ENCODE peak calls at places on chromosomes 7 and 10, in seven cellular contexts. K, J, L, G, N, U and C are unnamed samples.
A peak's percentile ranks its signal among the peaks of the same experiment; 100 is the strongest.

GRCh38 chr7:53458636-53459035 is 423.2 kb downstream of the POM121L12 start:
- DNase-seq in N (no peak), K (no peak), J (no peak), G (no peak), L (no peak), U (no peak), C (no peak)

GRCh38 chr10:24872049-24872789 is 80.2 kb downstream of the PRTFDC1 start:
- DNase-seq in K (peak; percentile 24), U (no peak), G (no peak), L (no peak), N (no peak), J (no peak), C (no peak)

GRCh38 chr7:585229-585711 is 65.6 kb upstream of the PDGFA start:
- DNase-seq in G (no peak), U (no peak), N (no peak), L (no peak), K (peak; percentile 42), J (peak; percentile 38), C (no peak)

GRCh38 chr10:103859161-103860141 is 4.1 kb upstream of the SH3PXD2A start:
- DNase-seq in G (peak; percentile 69), K (peak; percentile 83), J (peak; percentile 15), L (no peak), N (peak; percentile 79), U (peak; percentile 44), C (peak; percentile 58)

GRCh38 chr7:2488272-2488645 is 12.1 kb upstream of the GRIFIN start:
- DNase-seq in N (no peak), J (no peak), K (peak; percentile 61), U (peak; percentile 68), G (no peak), L (no peak), C (no peak)

GRCh38 chr7:47314728-47315601 is 266.9 kb downstream of the TNS3 start:
- DNase-seq in K (peak; percentile 55), J (no peak), L (no peak), U (no peak), N (no peak), G (no peak), C (no peak)

GRCh38 chr10:113475381-113475807 is 77.5 kb upstream of the HABP2 start:
- DNase-seq in G (peak; percentile 57), U (no peak), L (no peak), K (peak; percentile 10), J (no peak), N (no peak), C (no peak)

GRCh38 chr10:27248215-27248614 is 7.6 kb upstream of the ACBD5 start:
- DNase-seq in J (no peak), K (no peak), G (no peak), U (no peak), N (no peak), L (no peak), C (no peak)

GRCh38 chr10:100872034-100872791 is 40.5 kb upstream of the SLF2 start:
- DNase-seq in K (peak; percentile 42), L (no peak), G (peak; percentile 62), U (no peak), N (peak; percentile 86), J (no peak), C (peak; percentile 66)

GRCh38 chr7:131076032-131076431 is 251.6 kb upstream of the MKLN1 start:
- DNase-seq in J (no peak), U (no peak), G (no peak), L (no peak), N (no peak), K (peak; percentile 55), C (no peak)

GRCh38 chr7:80918909-80919721 is at the start of gene SEMA3C:
- DNase-seq in N (peak; percentile 94), U (peak; percentile 83), G (peak; percentile 91), J (no peak), K (peak; percentile 97), L (peak; percentile 92), C (peak; percentile 92)

GRCh38 chr10:62186999-62187695 is 81.5 kb downstream of the RTKN2 start:
- DNase-seq in N (no peak), K (peak; percentile 63), J (no peak), G (no peak), U (no peak), L (no peak), C (no peak)

GRCh38 chr10:4136121-4136520 is 351.1 kb upstream of the KLF6 start:
- DNase-seq in G (no peak), L (no peak), K (no peak), J (peak; percentile 61), N (no peak), U (no peak), C (no peak)

DNA sequence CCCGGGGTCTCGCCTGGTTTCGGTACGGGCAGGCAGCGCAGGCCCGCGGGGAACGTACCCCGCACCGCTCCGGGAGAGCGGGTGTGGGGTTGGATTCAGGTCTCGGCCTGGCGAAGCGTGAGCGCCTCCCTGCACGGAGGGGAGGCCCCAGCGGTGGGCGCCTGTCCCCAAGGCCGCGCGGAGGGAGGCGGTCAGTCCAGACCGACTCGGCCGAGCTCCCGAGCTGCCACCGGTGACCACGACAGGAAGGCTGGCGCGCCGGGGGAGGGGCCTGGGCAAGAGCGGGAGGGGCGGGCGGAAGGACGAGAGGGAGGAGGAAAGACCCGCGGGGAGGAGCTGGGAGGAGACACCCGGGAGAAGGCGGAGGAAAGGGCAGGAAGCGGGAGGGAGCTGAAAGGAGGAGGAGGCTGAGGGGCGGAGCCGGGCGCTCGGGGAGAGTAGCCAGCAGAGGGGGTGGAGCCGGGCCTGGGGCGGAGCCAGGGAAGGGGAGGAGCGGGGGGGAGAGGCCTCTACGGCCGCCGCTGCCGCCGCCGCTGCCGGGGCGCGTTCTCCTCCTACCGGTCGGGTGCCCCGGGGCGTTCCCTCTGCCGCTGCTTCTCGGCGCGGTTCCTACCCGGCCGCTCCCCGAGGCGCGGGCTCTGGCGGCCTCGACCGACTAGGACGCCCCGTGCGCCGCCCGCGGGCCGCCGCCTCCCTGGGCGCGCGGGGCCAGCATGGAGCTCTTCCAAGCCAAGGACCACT is at the start of gene INPP5F:
- DNase-seq in N (peak; percentile 99), L (peak; percentile 100), U (peak; percentile 97), G (peak; percentile 100), J (peak; percentile 85), K (peak; percentile 98), C (peak; percentile 97)
- TF ChIP-seq CTCF in N (no peak), L (no peak), U (peak; percentile 41), G (peak; percentile 13), J (no peak), K (peak; percentile 1), C (no peak)

GRCh38 chr7:139560678-139561077 is 37.2 kb downstream of the CLEC2L start:
- DNase-seq in U (no peak), G (no peak), K (no peak), J (no peak), L (no peak), N (no peak), C (no peak)

GRCh38 chr7:139559364-139560105 is 36.0 kb downstream of the CLEC2L start:
- DNase-seq in K (no peak), U (no peak), G (no peak), N (no peak), J (no peak), L (no peak), C (no peak)

GRCh38 chr7:139562491-139562890 is 39.0 kb downstream of the CLEC2L start:
- DNase-seq in L (no peak), U (no peak), N (no peak), J (no peak), K (no peak), G (no peak), C (no peak)

GRCh38 chr7:139560199-139560598 is 36.7 kb downstream of the CLEC2L start:
- DNase-seq in K (no peak), L (no peak), N (no peak), J (no peak), U (no peak), G (no peak), C (no peak)

DNA sequence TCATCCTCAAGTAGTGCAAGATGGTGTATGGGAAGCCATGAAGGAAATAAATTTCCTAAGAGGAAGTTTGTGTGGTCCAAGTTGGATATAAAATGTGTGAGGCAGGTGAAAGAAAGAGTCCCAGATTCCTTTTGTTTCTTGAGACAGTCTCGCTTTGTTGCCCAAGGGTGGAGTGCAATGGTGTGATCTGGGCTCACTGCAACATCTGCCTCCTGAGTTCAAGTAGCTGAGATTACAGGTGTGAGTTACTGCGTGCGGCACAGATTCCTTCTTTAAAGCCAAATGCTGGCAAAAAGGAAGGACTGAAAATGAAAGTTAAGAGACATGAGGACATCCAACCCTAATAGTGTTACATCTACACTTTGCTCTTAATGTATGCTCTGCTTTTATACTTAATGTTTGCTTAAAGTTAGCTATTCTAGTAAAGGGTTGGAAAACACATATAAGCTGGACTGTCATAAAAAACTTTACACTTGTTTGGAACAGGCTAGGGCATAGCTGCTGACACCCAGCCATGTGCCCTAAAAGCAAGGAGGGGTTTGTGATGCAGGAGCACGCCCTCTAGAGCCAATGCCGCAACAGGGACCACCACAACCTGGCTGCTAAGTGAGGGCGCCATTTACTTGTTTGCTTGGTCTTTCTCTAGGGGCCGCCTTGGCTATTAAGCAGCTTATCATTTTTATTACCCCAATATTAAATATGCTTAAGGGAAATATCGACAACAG is 34.5 kb downstream of the CLEC2L start:
- DNase-seq in L (no peak), K (no peak), U (no peak), G (no peak), J (no peak), N (peak; percentile 57), C (no peak)
- TF ChIP-seq CTCF in L (no peak), K (no peak), U (no peak), G (no peak), J (no peak), N (peak; percentile 84), C (no peak)

DNA sequence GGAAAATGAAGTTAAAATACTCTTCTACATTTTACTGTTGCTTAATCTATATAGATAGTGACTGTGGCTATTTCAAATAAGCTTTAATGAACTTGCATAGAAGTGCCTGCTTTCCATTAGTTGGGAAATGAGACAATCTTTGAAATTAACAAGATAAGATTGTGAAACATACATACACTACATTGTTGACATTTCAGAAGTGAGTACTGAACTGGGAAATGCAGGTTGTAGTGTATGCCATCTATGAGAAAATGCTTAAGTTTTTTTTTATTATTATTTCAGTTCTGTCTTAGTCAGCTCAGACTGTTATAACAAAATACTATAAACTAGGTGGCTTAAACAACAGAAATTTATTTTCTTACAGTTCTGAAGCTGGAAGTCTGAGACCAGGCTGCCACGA is 49.6 kb upstream of the CSTF2T start:
- DNase-seq in N (no peak), U (no peak), J (no peak), G (no peak), L (no peak), K (no peak), C (no peak)
- TF ChIP-seq CTCF in N (no peak), U (no peak), J (no peak), G (no peak), L (no peak), K (no peak), C (no peak)

GRCh38 chr10:58384536-58384998 is 643 bp upstream of the TFAM start:
- DNase-seq in G (no peak), N (no peak), U (no peak), L (no peak), K (no peak), J (no peak), C (no peak)

GRCh38 chr10:58384095-58384494 is 1.1 kb upstream of the TFAM start:
- DNase-seq in L (no peak), K (peak; percentile 2), U (no peak), J (peak; percentile 43), G (no peak), N (no peak), C (no peak)

GRCh38 chr10:58385784-58386112 is 538 bp downstream of the TFAM start:
- DNase-seq in N (peak; percentile 74), K (peak; percentile 28), L (peak; percentile 49), U (no peak), J (no peak), G (peak; percentile 49), C (peak; percentile 45)

GRCh38 chr10:58382489-58382995 is 2.7 kb upstream of the TFAM start:
- DNase-seq in J (no peak), L (no peak), K (no peak), N (no peak), U (no peak), G (no peak), C (no peak)

GRCh38 chr10:58384999-58385783 is at the start of gene TFAM:
- DNase-seq in N (peak; percentile 97), J (peak; percentile 79), L (peak; percentile 96), K (peak; percentile 94), G (peak; percentile 97), U (peak; percentile 92), C (peak; percentile 99)
- TF ChIP-seq CTCF in N (peak; percentile 75), J (peak; percentile 59), L (no peak), K (peak; percentile 62), G (peak; percentile 75), U (peak; percentile 74), C (peak; percentile 86)